ENCODE peak calls at places on chromosomes 1 and 21, in six cellular contexts. L is mesothelial cell of epicardium, S is pancreas, F is tibial artery, X is bronchial epithelial cell, H is OCI-LY7. N is an unnamed sample.

GRCh38 chr1:5576111-5577065 is 415.8 kb downstream of the NPHP4 start:
- DNase-seq in L (no peak), S (no peak), F (no peak), X (no peak), H (peak; percentile 1), N (no peak)

GRCh38 chr1:20666804-20667203 is 5.6 kb upstream of the DDOST start:
- DNase-seq in L (no peak), S (no peak), F (no peak), X (peak; percentile 37), H (peak; percentile 68), N (no peak)

GRCh38 chr21:27143476-27143875 is 176.6 kb upstream of the ADAMTS5 start:
- DNase-seq in L (no peak), S (no peak), F (no peak), X (no peak), H (no peak), N (no peak)

GRCh38 chr1:10662824-10663667 is 133.4 kb downstream of the CASZ1 start:
- DNase-seq in L (no peak), S (no peak), F (no peak), X (no peak), H (no peak), N (no peak)

GRCh38 chr1:111769517-111770146 is 13.9 kb downstream of the DDX20 start:
- DNase-seq in L (no peak), S (no peak), F (no peak), X (peak; percentile 75), H (peak; percentile 80), N (no peak)

GRCh38 chr21:37582613-37583012 is 216.0 kb downstream of the DYRK1A start:
- DNase-seq in L (no peak), S (no peak), F (no peak), X (no peak), H (peak; percentile 29), N (no peak)

GRCh38 chr1:178768423-178768822 is 43.4 kb downstream of the RALGPS2 start:
- DNase-seq in L (no peak), S (no peak), F (no peak), X (peak; percentile 25), H (peak; percentile 46), N (no peak)

GRCh38 chr1:109723351-109723750 is 11.3 kb downstream of the GSTM5 start:
- DNase-seq in L (no peak), S (no peak), F (no peak), X (no peak), H (no peak), N (no peak)

GRCh38 chr1:150629115-150629928 is at the start of gene ENSA:
- DNase-seq in L (peak; percentile 89), S (peak; percentile 96), F (peak; percentile 99), X (peak; percentile 99), H (peak; percentile 100), N (peak; percentile 84)

GRCh38 chr21:45454081-45454923 is 49.3 kb downstream of the COL18A1 start:
- DNase-seq in L (no peak), S (peak; percentile 24), F (no peak), X (peak; percentile 47), H (no peak), N (no peak)

GRCh38 chr1:157410457-157410856 is 141.9 kb downstream of the FCRL5 start:
- DNase-seq in L (no peak), S (no peak), F (no peak), X (no peak), H (no peak), N (no peak)

GRCh38 chr1:111833334-111833733 is 77.6 kb downstream of the DDX20 start:
- DNase-seq in L (no peak), S (no peak), F (no peak), X (peak; percentile 10), H (no peak), N (no peak)

DNA sequence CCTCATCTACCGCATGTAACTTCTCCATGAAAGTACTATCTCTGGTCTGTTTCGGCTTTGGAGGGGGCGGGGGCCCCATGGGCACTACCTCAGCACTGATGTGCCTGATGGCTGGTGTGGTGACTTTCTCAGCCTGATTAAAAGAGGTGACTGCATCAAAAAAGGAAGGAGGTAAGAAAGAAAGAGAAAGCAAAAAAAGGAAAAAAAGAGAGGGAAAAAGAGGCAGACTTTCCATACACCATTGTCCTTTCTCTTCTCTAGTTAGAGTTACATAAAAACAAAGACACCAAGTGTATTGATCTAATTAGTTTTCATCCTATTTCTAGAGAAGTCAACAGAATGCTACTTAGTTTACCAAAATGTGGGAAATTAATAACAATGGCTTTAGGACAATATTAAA is 43.3 kb downstream of the GON4L start:
- DNase-seq in L (no peak), S (no peak), F (no peak), X (no peak), H (no peak), N (no peak)
- TF ChIP-seq CTCF in L (no peak), S (no peak), F (no peak), X (no peak), H (no peak), N (no peak)

GRCh38 chr1:23485002-23485332 is 988 bp upstream of the ASAP3 start:
- DNase-seq in L (no peak), S (no peak), F (no peak), X (no peak), H (no peak), N (no peak)

GRCh38 chr1:23484253-23485001 is 448 bp upstream of the ASAP3 start:
- DNase-seq in L (peak; percentile 90), S (peak; percentile 94), F (peak; percentile 93), X (peak; percentile 74), H (peak; percentile 92), N (peak; percentile 81)

GRCh38 chr1:23481026-23481597 is 2.9 kb downstream of the ASAP3 start:
- DNase-seq in L (no peak), S (no peak), F (no peak), X (no peak), H (no peak), N (no peak)

GRCh38 chr1:23481904-23482303 is 2.1 kb downstream of the ASAP3 start:
- DNase-seq in L (no peak), S (no peak), F (no peak), X (no peak), H (no peak), N (no peak)

DNA sequence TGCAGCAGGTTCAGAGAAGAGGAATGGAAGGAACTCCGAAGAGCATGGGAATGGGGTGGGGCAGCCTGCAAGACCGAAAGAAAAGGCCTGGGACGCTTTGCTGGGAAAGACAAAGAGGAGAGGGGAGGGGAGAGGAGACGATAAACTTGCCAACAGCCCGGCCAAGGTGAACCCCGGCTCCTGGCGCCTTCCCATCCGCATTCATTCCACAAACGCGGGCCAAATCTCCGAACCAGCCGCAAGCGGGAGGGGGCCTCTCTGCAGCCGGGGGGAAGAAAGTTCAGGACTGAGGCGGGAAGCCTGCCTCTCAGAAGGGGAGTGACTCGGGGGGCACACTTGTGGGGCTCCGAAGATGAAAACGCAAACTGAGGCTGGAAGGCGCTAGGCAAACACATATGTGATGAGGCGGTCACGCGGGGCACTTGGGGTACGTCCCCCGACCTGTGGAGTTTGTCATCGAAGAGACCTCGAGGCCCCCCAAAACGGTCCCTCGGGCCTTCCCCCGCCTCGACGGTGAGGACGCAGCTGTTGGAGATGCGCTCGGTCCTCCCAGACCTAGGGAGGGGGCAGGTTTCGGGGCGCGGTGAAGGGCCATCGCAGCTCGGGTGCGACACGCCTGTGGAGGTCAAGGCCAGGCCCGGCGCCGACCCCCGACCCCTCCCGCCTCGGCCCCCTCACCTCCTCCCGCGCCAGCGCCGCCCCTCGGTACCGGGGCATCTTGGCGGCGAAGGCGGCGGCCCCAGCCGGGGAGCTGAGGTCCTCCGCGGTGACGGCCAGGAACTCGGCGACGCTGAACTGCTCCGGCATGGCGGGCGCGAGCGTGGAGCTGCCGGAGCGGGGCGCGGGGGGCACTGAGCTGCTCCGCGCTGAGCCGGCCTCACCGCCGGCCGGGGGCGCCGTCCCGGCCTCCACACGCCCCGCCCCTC is at the start of gene ASAP3:
- DNase-seq in L (peak; percentile 32), S (peak; percentile 76), F (peak; percentile 37), X (no peak), H (no peak), N (no peak)
- TF ChIP-seq CTCF in L (no peak), S (no peak), F (no peak), X (peak; percentile 30), H (peak; percentile 45), N (no peak)

GRCh38 chr21:43269461-43269860 is 100.7 kb downstream of the CRYAA start:
- DNase-seq in L (no peak), S (peak; percentile 19), F (no peak), X (no peak), H (peak; percentile 54), N (no peak)
- TF ChIP-seq CTCF in L (no peak), S (no peak), F (no peak), X (peak; percentile 36), H (peak; percentile 72), N (no peak)

DNA sequence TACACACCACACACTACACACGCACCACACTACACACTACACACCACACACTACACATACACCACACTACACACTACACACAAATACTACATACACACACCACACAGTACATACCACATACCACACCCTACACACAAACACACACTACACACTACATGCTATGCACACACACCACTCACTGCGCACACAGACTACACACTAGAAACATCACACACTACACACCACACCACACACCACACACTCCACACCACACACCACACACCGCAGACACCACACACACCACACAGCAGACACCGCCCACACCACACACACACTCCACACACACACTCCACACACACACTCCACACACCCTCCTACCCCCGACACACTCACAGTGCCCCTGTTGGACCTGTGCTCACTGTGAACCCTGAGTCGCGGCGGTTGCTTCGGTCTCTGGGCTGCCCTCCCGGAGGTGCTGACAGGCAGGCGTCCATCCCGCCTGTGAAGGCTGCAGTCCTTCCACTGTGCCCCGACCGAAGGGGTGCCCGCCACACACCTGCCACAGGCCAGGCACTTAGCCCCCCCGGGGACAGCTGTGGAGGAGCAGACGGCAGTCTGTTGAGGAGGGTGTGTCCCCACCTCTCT is 21.4 kb downstream of the TFF3 start:
- DNase-seq in L (no peak), S (no peak), F (no peak), X (no peak), H (no peak), N (no peak)
- TF ChIP-seq CTCF in L (no peak), S (no peak), F (no peak), X (no peak), H (no peak), N (no peak)

GRCh38 chr1:168369655-168370054 is 89.0 kb downstream of the TBX19 start:
- DNase-seq in L (no peak), S (no peak), F (no peak), X (no peak), H (no peak), N (no peak)

GRCh38 chr1:168362991-168363390 is 82.3 kb downstream of the TBX19 start:
- DNase-seq in L (no peak), S (no peak), F (no peak), X (no peak), H (no peak), N (no peak)

GRCh38 chr1:168368131-168368530 is 87.5 kb downstream of the TBX19 start:
- DNase-seq in L (no peak), S (no peak), F (no peak), X (peak; percentile 38), H (no peak), N (no peak)

GRCh38 chr1:168361252-168361651 is 80.6 kb downstream of the TBX19 start:
- DNase-seq in L (no peak), S (no peak), F (no peak), X (no peak), H (no peak), N (no peak)

GRCh38 chr1:168365719-168366474 is 85.2 kb downstream of the TBX19 start:
- DNase-seq in L (no peak), S (no peak), F (no peak), X (peak; percentile 28), H (peak; percentile 4), N (no peak)
- TF ChIP-seq CTCF in L (no peak), S (no peak), F (no peak), X (peak; percentile 29), H (peak; percentile 26), N (no peak)

N was measured in activated B cell treated with CpG ODN at 0.5 μM for 24 hours.